ENCODE peak calls at places on chromosomes 5 and 9, in eight cellular contexts. One of them, this sample, is unnamed.

GRCh38 chr5:106680330-106680729 is 990.4 kb downstream of the EFNA5 start:
- DNase-seq in NCI-H748 treated with DMSO at 0.1 percent for 48 hours: no peak
- DNase-seq in neural crest cell: no peak
- DNase-seq in activated naive CD8-positive, alpha-beta T cell treated with anti-CD3 and anti-CD28 coated beads, Interleukin-2, amount 50 U/mL, for 24 hours: no peak
- DNase-seq in stimulated activated CD8-positive, alpha-beta memory T cell treated with anti-CD3 and anti-CD28 coated beads, Interleukin-15, amount 100 ng/mL, for 24 hours: no peak
- DNase-seq in cardiac fibroblast: peak; percentile 7
- DNase-seq in colonic mucosa: no peak
- DNase-seq in AG08395: no peak
- DNase-seq in this sample: no peak

GRCh38 chr5:135032613-135033025 is 1.4 kb downstream of the PITX1 start:
- DNase-seq in NCI-H748 treated with DMSO at 0.1 percent for 48 hours: no peak
- DNase-seq in neural crest cell: no peak
- DNase-seq in activated naive CD8-positive, alpha-beta T cell treated with anti-CD3 and anti-CD28 coated beads, Interleukin-2, amount 50 U/mL, for 24 hours: no peak
- DNase-seq in stimulated activated CD8-positive, alpha-beta memory T cell treated with anti-CD3 and anti-CD28 coated beads, Interleukin-15, amount 100 ng/mL, for 24 hours: no peak
- DNase-seq in cardiac fibroblast: peak; percentile 10
- DNase-seq in colonic mucosa: no peak
- DNase-seq in AG08395: no peak
- DNase-seq in this sample: no peak

GRCh38 chr9:37311938-37312730 is 110.4 kb upstream of the GRHPR start:
- DNase-seq in NCI-H748 treated with DMSO at 0.1 percent for 48 hours: no peak
- DNase-seq in neural crest cell: no peak
- DNase-seq in activated naive CD8-positive, alpha-beta T cell treated with anti-CD3 and anti-CD28 coated beads, Interleukin-2, amount 50 U/mL, for 24 hours: no peak
- DNase-seq in stimulated activated CD8-positive, alpha-beta memory T cell treated with anti-CD3 and anti-CD28 coated beads, Interleukin-15, amount 100 ng/mL, for 24 hours: no peak
- DNase-seq in cardiac fibroblast: peak; percentile 94
- DNase-seq in colonic mucosa: no peak
- DNase-seq in AG08395: no peak
- DNase-seq in this sample: peak; percentile 28

GRCh38 chr5:149141224-149141956 is at the start of gene ABLIM3:
- DNase-seq in NCI-H748 treated with DMSO at 0.1 percent for 48 hours: peak; percentile 19
- DNase-seq in neural crest cell: peak; percentile 79
- DNase-seq in activated naive CD8-positive, alpha-beta T cell treated with anti-CD3 and anti-CD28 coated beads, Interleukin-2, amount 50 U/mL, for 24 hours: peak; percentile 74
- DNase-seq in stimulated activated CD8-positive, alpha-beta memory T cell treated with anti-CD3 and anti-CD28 coated beads, Interleukin-15, amount 100 ng/mL, for 24 hours: peak; percentile 63
- DNase-seq in cardiac fibroblast: peak; percentile 74
- DNase-seq in colonic mucosa: peak; percentile 58
- DNase-seq in AG08395: peak; percentile 87
- DNase-seq in this sample: peak; percentile 93

GRCh38 chr9:129910628-129911567 is 75.6 kb downstream of the USP20 start:
- DNase-seq in NCI-H748 treated with DMSO at 0.1 percent for 48 hours: no peak
- DNase-seq in neural crest cell: no peak
- DNase-seq in activated naive CD8-positive, alpha-beta T cell treated with anti-CD3 and anti-CD28 coated beads, Interleukin-2, amount 50 U/mL, for 24 hours: peak; percentile 30
- DNase-seq in stimulated activated CD8-positive, alpha-beta memory T cell treated with anti-CD3 and anti-CD28 coated beads, Interleukin-15, amount 100 ng/mL, for 24 hours: no peak
- DNase-seq in cardiac fibroblast: peak; percentile 99
- DNase-seq in colonic mucosa: no peak
- DNase-seq in AG08395: peak; percentile 95
- DNase-seq in this sample: peak; percentile 92

GRCh38 chr9:125166762-125167161 is 22.8 kb downstream of the PPP6C start:
- DNase-seq in NCI-H748 treated with DMSO at 0.1 percent for 48 hours: no peak
- DNase-seq in neural crest cell: no peak
- DNase-seq in activated naive CD8-positive, alpha-beta T cell treated with anti-CD3 and anti-CD28 coated beads, Interleukin-2, amount 50 U/mL, for 24 hours: no peak
- DNase-seq in stimulated activated CD8-positive, alpha-beta memory T cell treated with anti-CD3 and anti-CD28 coated beads, Interleukin-15, amount 100 ng/mL, for 24 hours: no peak
- DNase-seq in cardiac fibroblast: no peak
- DNase-seq in colonic mucosa: no peak
- DNase-seq in AG08395: no peak
- DNase-seq in this sample: no peak

GRCh38 chr5:124234022-124234899 is 512.2 kb downstream of the ZNF608 start:
- DNase-seq in NCI-H748 treated with DMSO at 0.1 percent for 48 hours: no peak
- DNase-seq in neural crest cell: no peak
- DNase-seq in activated naive CD8-positive, alpha-beta T cell treated with anti-CD3 and anti-CD28 coated beads, Interleukin-2, amount 50 U/mL, for 24 hours: no peak
- DNase-seq in stimulated activated CD8-positive, alpha-beta memory T cell treated with anti-CD3 and anti-CD28 coated beads, Interleukin-15, amount 100 ng/mL, for 24 hours: no peak
- DNase-seq in cardiac fibroblast: no peak
- DNase-seq in colonic mucosa: no peak
- DNase-seq in AG08395: no peak
- DNase-seq in this sample: no peak

GRCh38 chr5:160792281-160792680 is 59.7 kb downstream of the ATP10B start:
- DNase-seq in NCI-H748 treated with DMSO at 0.1 percent for 48 hours: no peak
- DNase-seq in neural crest cell: no peak
- DNase-seq in activated naive CD8-positive, alpha-beta T cell treated with anti-CD3 and anti-CD28 coated beads, Interleukin-2, amount 50 U/mL, for 24 hours: no peak
- DNase-seq in stimulated activated CD8-positive, alpha-beta memory T cell treated with anti-CD3 and anti-CD28 coated beads, Interleukin-15, amount 100 ng/mL, for 24 hours: no peak
- DNase-seq in cardiac fibroblast: no peak
- DNase-seq in colonic mucosa: no peak
- DNase-seq in AG08395: no peak
- DNase-seq in this sample: no peak

GRCh38 chr9:130043654-130044623 is 950 bp upstream of the FNBP1 start:
- DNase-seq in NCI-H748 treated with DMSO at 0.1 percent for 48 hours: no peak
- DNase-seq in neural crest cell: no peak
- DNase-seq in activated naive CD8-positive, alpha-beta T cell treated with anti-CD3 and anti-CD28 coated beads, Interleukin-2, amount 50 U/mL, for 24 hours: no peak
- DNase-seq in stimulated activated CD8-positive, alpha-beta memory T cell treated with anti-CD3 and anti-CD28 coated beads, Interleukin-15, amount 100 ng/mL, for 24 hours: no peak
- DNase-seq in cardiac fibroblast: peak; percentile 59
- DNase-seq in colonic mucosa: peak; percentile 56
- DNase-seq in AG08395: peak; percentile 47
- DNase-seq in this sample: peak; percentile 64

This sample was measured in AG20443.